ENCODE peak calls at places on chromosomes 3 and 15, in six cellular contexts. W is spleen, J is ovary, V is pancreas, Z is fibroblast of pulmonary artery, Y is brain microvascular endothelial cell. C is an unnamed sample.

GRCh38 chr3:123315271-123315595 is 113.5 kb downstream of the SEC22A start:
- DNase-seq in Y (no peak), J (no peak), V (no peak), W (peak; percentile 15), Z (no peak), C (no peak)

GRCh38 chr3:14976317-14976716 is 28.9 kb downstream of the NR2C2 start:
- DNase-seq in J (no peak), V (no peak), W (no peak), Y (no peak), Z (no peak), C (no peak)

GRCh38 chr3:94036909-94037507 is 8.6 kb upstream of the STX19 start:
- DNase-seq in W (no peak), J (no peak), Y (peak; percentile 44), V (no peak), Z (peak; percentile 60), C (peak; percentile 74)

GRCh38 chr3:122005033-122005565 is 16.9 kb downstream of the ILDR1 start:
- DNase-seq in W (no peak), J (no peak), Y (no peak), Z (no peak), V (no peak), C (no peak)

GRCh38 chr3:151283907-151284461 is 5.6 kb upstream of the P2RY14 start:
- DNase-seq in V (no peak), Y (peak; percentile 88), Z (peak; percentile 77), W (no peak), J (no peak), C (peak; percentile 38)

GRCh38 chr3:124526601-124527000 is 203.7 kb upstream of the UMPS start:
- DNase-seq in Z (no peak), V (no peak), W (no peak), J (no peak), Y (no peak), C (no peak)

GRCh38 chr15:91192285-91193058 is 92.4 kb downstream of the SV2B start:
- DNase-seq in Z (no peak), V (no peak), Y (no peak), J (no peak), W (no peak), C (no peak)

GRCh38 chr3:187767266-187768032 is 22.2 kb upstream of the BCL6 start:
- DNase-seq in W (no peak), V (no peak), Y (peak; percentile 47), J (no peak), Z (peak; percentile 28), C (peak; percentile 85)

GRCh38 chr15:39642011-39642640 is 61.2 kb downstream of the THBS1 start:
- DNase-seq in W (no peak), V (no peak), Z (peak; percentile 62), Y (peak; percentile 45), J (no peak), C (peak; percentile 48)

GRCh38 chr15:69193948-69194827 is 33.8 kb downstream of the GLCE start:
- DNase-seq in Z (peak; percentile 34), V (no peak), Y (no peak), J (no peak), W (no peak), C (peak; percentile 38)

GRCh38 chr15:99305761-99306505 is 54.7 kb downstream of the LRRC28 start:
- DNase-seq in J (peak; percentile 55), V (no peak), W (no peak), Y (peak; percentile 57), Z (peak; percentile 76), C (peak; percentile 87)

GRCh38 chr15:52765779-52766178 is 24.4 kb downstream of the ONECUT1 start:
- DNase-seq in Z (peak; percentile 11), J (no peak), V (no peak), W (no peak), Y (peak; percentile 49), C (peak; percentile 5)

GRCh38 chr15:29925227-29926082 is 103.2 kb upstream of the TJP1 start:
- DNase-seq in Z (peak; percentile 84), W (no peak), Y (peak; percentile 86), V (no peak), J (peak; percentile 35), C (peak; percentile 86)

GRCh38 chr15:25568751-25569150 is 129.9 kb upstream of the UBE3A start:
- DNase-seq in V (no peak), W (no peak), Z (no peak), J (no peak), Y (no peak), C (no peak)

GRCh38 chr3:156226676-156227420 is 106.5 kb downstream of the KCNAB1 start:
- DNase-seq in W (no peak), Y (no peak), Z (no peak), V (no peak), J (no peak), C (no peak)

GRCh38 chr3:195148553-195148952 is 122.4 kb downstream of the XXYLT1 start:
- DNase-seq in J (no peak), W (no peak), Y (no peak), V (no peak), Z (no peak), C (no peak)

GRCh38 chr15:50881121-50882048 is 27.1 kb upstream of the AP4E1 start:
- DNase-seq in Z (no peak), Y (no peak), J (no peak), V (no peak), W (no peak), C (peak; percentile 24)

GRCh38 chr15:23497710-23498111 is 50.7 kb upstream of the GOLGA6L2 start:
- DNase-seq in Y (peak; percentile 4), W (no peak), Z (no peak), J (no peak), V (no peak), C (peak; percentile 12)

GRCh38 chr3:72756900-72757299 is 91.3 kb downstream of the SHQ1 start:
- DNase-seq in J (no peak), V (no peak), Y (no peak), Z (no peak), W (no peak), C (no peak)

DNA sequence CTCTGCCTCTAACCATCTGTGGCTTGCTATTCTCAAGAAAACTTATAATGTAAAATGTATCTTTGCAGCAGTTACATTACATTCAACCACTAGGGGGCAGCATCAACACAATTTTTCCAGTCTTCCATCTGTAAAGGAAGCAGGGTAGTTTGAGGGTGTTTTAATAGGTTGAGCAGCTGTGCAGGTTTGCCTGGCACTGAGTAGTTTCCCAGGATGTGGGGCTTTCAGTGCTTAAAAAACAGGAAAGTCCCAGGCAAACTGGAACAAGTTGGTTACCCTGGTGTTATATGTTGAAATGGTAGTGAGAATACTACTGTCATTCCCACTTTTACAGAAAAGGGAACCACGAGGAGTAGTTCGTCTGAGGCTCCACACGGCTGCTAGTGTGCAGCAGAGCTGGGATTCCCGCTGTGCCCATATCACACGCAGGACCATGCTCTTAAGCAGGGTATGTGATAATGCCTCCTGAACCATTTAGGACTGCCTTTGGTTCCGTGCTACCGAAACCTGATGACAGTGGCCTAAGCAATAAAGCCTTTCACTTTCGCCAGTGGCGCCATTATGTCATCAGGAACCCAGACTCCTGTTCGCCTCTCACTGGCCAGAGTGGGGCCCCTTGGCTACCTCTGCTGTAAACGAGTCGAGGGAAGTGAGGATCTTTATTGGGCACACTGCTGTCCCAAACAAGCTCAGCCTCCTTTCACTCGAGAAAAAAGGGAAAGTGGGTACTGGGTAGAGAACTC is 64.7 kb upstream of the ZBTB38 start:
- DNase-seq in V (no peak), J (no peak), Y (peak; percentile 86), Z (peak; percentile 92), W (no peak), C (peak; percentile 94)
- H3K4me3 ChIP-seq in V (no peak overlapping the region), J (no peak overlapping the region), Y (no peak overlapping the region), Z (no peak overlapping the region), W (no peak overlapping the region), C (no peak overlapping the region)

GRCh38 chr3:69178100-69178499 is 55.7 kb upstream of the LMOD3 start:
- DNase-seq in Z (no peak), V (no peak), W (no peak), J (no peak), Y (no peak), C (no peak)

GRCh38 chr3:69179740-69180372 is 57.5 kb upstream of the LMOD3 start:
- DNase-seq in W (no peak), V (no peak), Y (peak; percentile 1), Z (peak; percentile 39), J (no peak), C (no peak)

GRCh38 chr3:69180869-69181591 is 58.6 kb upstream of the LMOD3 start:
- DNase-seq in W (no peak), Y (no peak), V (no peak), J (no peak), Z (no peak), C (no peak)

GRCh38 chr3:69181592-69182211 is 59.3 kb upstream of the LMOD3 start:
- DNase-seq in V (no peak), J (no peak), Z (peak; percentile 94), Y (peak; percentile 85), W (no peak), C (peak; percentile 88)

DNA sequence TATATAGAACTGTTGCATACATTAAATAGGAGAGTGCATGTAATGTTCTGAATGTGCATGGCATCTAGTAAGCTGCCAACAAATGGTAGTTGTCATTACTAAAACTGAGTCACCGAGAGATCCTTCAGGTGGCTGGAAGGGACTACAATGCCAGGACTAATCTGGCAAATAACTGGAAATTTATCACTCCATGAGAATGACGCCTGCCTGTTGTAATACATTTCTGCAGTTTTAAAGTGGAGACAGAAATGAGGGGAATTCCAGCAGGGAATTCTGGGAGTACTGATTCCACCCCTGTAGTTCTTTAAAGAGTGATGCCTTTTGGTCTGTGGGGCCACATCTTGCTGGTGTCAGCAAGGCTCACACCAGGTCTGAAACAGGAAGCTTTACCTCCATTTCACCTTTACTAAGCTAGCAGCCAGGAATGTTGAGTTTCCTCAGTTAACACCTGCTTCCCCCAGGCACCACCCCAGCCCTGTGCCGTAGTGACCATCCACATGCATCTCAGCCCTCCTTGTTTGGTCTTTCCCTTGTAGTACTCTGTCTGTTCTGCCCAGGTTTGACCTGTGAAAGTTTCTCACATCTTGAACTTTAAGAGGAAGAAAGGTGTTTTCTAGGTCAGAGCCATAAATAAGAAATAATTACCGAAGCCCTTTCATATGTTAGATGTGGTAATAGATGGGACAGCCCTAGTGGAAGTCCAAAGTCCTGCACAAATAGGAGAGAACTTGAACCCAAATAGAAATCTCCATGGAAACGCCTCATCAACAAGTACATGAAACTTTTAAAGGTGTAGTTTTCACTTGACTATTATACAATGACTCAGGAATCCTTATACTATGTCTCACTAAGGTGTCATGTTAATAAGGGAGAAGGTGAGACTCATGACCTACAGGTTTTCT is 56.7 kb upstream of the LMOD3 start:
- DNase-seq in W (no peak), V (no peak), Z (peak; percentile 50), J (no peak), Y (peak; percentile 3), C (peak; percentile 55)
- TF ChIP-seq CTCF in W (no peak), V (no peak), Z (no peak), J (no peak), Y (no peak), C (no peak)

GRCh38 chr15:42056934-42057743 is 36.3 kb upstream of the PLA2G4E start:
- DNase-seq in W (peak; percentile 84), Z (peak; percentile 80), Y (peak; percentile 40), V (peak; percentile 89), J (peak; percentile 60), C (peak; percentile 83)
- H3K4me3 ChIP-seq in W (peak overlapping the region; percentile 11), Z (peak overlapping the region; percentile 24), Y (peak overlapping the region; percentile 27), V (peak overlapping the region; percentile 27), J (peak overlapping the region; percentile 4), C (peak overlapping the region; percentile 34)

DNA sequence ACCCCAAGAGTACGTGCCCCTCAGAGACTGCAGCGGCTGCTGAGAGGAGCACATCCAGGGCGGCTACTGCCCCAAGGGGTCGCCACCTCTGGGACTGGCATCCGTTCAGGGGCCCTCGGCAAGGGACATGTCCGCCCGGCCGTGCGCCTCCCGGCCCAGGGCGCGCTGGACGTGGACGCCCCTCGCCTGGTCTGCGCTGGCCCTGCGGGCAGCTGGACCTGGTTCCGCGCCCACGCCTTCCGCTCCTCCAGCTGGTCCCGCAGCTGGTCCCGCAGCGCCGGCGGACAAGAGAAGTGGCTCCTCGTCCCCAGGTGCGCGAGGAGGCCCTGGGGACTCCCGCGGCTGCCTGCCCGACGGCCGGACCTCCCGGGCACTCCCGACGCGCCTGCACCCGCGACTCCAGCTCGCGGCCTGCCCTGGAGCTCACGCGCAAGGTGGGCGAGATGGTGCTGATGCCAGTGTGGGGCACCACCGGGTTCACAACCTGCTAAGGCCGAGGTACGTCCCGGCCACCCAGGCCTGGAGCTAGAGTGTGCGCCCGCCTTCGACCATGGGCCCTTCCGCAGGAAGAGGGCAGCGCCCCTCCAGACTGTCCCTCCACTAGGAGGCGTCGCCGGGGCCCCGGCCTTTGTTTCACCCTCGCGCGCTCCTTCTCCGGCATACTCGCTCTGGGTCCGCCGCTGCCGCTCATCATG is 14.4 kb upstream of the GP9 start:
- DNase-seq in V (no peak), Y (no peak), W (peak; percentile 74), Z (no peak), J (no peak), C (no peak)
- TF ChIP-seq CTCF in V (no peak), Y (peak; percentile 42), W (no peak), Z (no peak), J (no peak), C (no peak)